ENCODE peak calls at places on chromosomes 2 and 18, in four cellular contexts. O is GM12878, W is GM12891, G is K562. T is an unnamed sample.

GRCh38 chr2:85659324-85659981 is 8.5 kb downstream of the SFTPB start:
- DNase-seq in O (no peak), G (no peak), W (no peak), T (no peak)

GRCh38 chr18:21194871-21195771 is 46.9 kb upstream of the GREB1L start:
- DNase-seq in O (no peak), G (peak), W (peak), T (no peak)

GRCh38 chr18:43661570-43661969 is 384.3 kb upstream of the SYT4 start:
- DNase-seq in W (no peak), G (no peak), O (peak), T (no peak)

GRCh38 chr2:26850002-26850431 is 2.1 kb downstream of the DPYSL5 start:
- DNase-seq in W (no peak), G (no peak), O (no peak), T (no peak)

GRCh38 chr2:239402666-239403065 is 1.8 kb upstream of the HDAC4 start:
- DNase-seq in G (no peak), O (no peak), W (no peak), T (peak)

GRCh38 chr2:555164-555922 is 121.9 kb downstream of the TMEM18 start:
- DNase-seq in W (no peak), G (no peak), O (no peak), T (no peak)

GRCh38 chr2:179701524-179702110 is 159.8 kb downstream of the ZNF385B start:
- DNase-seq in W (no peak), O (no peak), G (no peak), T (no peak)

GRCh38 chr2:30371772-30372373 is 75.2 kb upstream of the LCLAT1 start:
- DNase-seq in O (no peak), G (no peak), W (no peak), T (no peak)

GRCh38 chr2:69768789-69769188 is 26.9 kb downstream of the ANXA4 start:
- DNase-seq in W (no peak), G (no peak), O (no peak), T (no peak)

GRCh38 chr18:50649821-50650220 is 89.9 kb downstream of the MAPK4 start:
- DNase-seq in G (no peak), W (no peak), O (no peak), T (no peak)

GRCh38 chr2:136363921-136364320 is 246.0 kb upstream of the CXCR4 start:
- DNase-seq in O (no peak), W (no peak), G (no peak), T (no peak)

GRCh38 chr2:164974221-164974620 is 18.9 kb upstream of the SLC38A11 start:
- DNase-seq in G (no peak), O (no peak), W (no peak), T (no peak)
- TF ChIP-seq SPI1 in G (no peak), O (no peak), W (no peak), T (no peak)

GRCh38 chr2:63444565-63445288 is 143.6 kb downstream of the WDPCP start:
- DNase-seq in O (peak), G (no peak), W (no peak), T (no peak)
- TF ChIP-seq SPI1 in O (no peak), G (no peak), W (no peak), T (no peak)

GRCh38 chr18:69974365-69974764 is 26.7 kb upstream of the CD226 start:
- DNase-seq in G (no peak), O (no peak), W (no peak), T (no peak)
- TF ChIP-seq SPI1 in G (no peak), O (no peak), W (no peak), T (no peak)

DNA sequence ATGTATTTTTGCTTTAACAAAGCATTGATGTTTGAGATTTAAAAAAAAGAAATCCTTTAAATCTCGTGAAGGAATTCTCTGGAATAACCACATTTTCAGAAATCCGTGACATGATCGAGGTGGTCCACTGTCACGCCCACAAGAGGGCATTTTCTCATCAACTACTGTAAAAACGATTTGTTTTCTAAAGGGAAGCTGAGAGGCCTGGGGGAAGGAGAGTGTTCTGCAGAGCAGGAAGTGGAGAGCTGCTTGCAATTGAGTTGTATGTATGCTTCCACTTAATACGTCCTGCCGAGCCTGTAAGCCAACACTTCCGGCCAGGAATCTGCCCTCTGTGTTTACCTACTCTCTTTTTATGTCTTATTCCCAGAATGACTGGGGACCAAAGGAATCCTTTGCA is 19.4 kb downstream of the KLHL29 start:
- DNase-seq in G (no peak), O (peak), W (no peak), T (peak)
- TF ChIP-seq SPI1 in G (no peak), O (peak), W (peak), T (peak)

GRCh38 chr2:3784731-3785130 is 81.4 kb downstream of the DCDC2C start:
- DNase-seq in G (no peak), W (no peak), O (no peak), T (no peak)
- TF ChIP-seq SPI1 in G (no peak), W (no peak), O (no peak), T (no peak)

DNA sequence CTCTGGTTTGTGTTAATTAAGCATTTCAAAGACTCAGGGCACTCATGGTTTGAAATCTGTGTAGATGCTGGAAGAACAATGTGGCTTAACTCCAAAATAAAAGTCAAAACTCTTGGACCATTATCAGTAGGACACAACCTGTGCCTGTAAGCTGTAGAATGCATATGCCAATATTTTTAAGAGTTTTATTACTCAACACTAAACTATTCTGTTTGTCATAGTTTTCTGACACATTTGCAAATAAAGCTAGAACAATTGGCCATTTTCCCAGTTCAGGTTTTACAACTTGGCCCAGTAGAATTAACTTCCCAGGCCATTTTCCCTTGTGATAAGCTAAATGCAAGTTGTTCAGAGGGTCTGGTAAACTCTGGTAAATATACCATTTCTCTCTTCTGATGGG is 713.1 kb downstream of the CBLN2 start:
- DNase-seq in O (no peak), W (no peak), G (no peak), T (no peak)
- TF ChIP-seq SPI1 in O (no peak), W (no peak), G (no peak), T (no peak)

DNA sequence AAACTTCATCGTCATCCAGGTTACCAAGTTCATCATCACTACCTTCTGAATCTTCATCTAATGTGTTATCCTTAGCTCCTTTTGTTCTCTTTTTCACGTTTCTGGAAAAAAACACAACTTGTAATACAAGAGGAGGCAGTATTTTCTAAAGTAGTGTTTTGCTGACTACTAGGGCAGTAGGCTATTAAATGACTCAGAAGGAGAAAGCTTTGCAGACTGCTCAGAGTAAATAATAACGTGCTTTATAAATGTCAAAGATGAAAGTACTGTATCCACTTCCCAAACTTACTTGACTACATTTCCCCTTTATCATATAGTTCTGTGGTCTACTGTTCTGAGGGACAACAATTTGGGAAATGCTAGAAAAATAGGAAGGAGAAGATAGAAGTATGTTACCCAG is 15.6 kb downstream of the CEBPZOS start:
- DNase-seq in G (no peak), O (no peak), W (no peak), T (no peak)
- TF ChIP-seq SPI1 in G (no peak), O (no peak), W (no peak), T (no peak)

T was measured in HL-60.